ENCODE peak calls at places on chromosomes 3 and 15, in five cellular contexts. One of them, this sample, is unnamed. For H3F3A, the result is how much of the 10 kb centered on the place peaks cover.

GRCh38 chr3:183489455-183490210 is 61.2 kb upstream of the MCF2L2 start:
- DNase-seq in PC-3: peak
- DNase-seq in MM.1S: no peak
- DNase-seq in GM23248: peak
- DNase-seq in GM23338: no peak
- DNase-seq in this sample: peak

GRCh38 chr3:89619263-89619662 is 511.8 kb downstream of the EPHA3 start:
- DNase-seq in PC-3: no peak
- DNase-seq in MM.1S: no peak
- DNase-seq in GM23248: no peak
- DNase-seq in GM23338: no peak
- DNase-seq in this sample: no peak

GRCh38 chr3:192183109-192183508 is 544.2 kb downstream of the FGF12 start:
- DNase-seq in PC-3: no peak
- DNase-seq in MM.1S: no peak
- DNase-seq in GM23248: no peak
- DNase-seq in GM23338: no peak
- DNase-seq in this sample: no peak

GRCh38 chr15:90932660-90932991 is 277 bp upstream of the HDDC3 start:
- DNase-seq in PC-3: no peak
- DNase-seq in MM.1S: no peak
- DNase-seq in GM23248: no peak
- DNase-seq in GM23338: no peak
- DNase-seq in this sample: no peak

GRCh38 chr3:16192176-16192811 is 17.8 kb downstream of the GALNT15 start:
- DNase-seq in PC-3: no peak
- DNase-seq in MM.1S: no peak
- DNase-seq in GM23248: no peak
- DNase-seq in GM23338: no peak
- DNase-seq in this sample: no peak

GRCh38 chr15:66830358-66830757 is 128.3 kb downstream of the SMAD6 start:
- DNase-seq in PC-3: peak
- DNase-seq in MM.1S: no peak
- DNase-seq in GM23248: peak
- DNase-seq in GM23338: no peak
- DNase-seq in this sample: peak

GRCh38 chr3:73786346-73786807 is 161.6 kb upstream of the PDZRN3 start:
- DNase-seq in PC-3: peak
- DNase-seq in MM.1S: no peak
- DNase-seq in GM23248: peak
- DNase-seq in GM23338: no peak
- DNase-seq in this sample: no peak

GRCh38 chr3:103002447-103002846 is 567.6 kb downstream of the ZPLD1 start:
- DNase-seq in PC-3: no peak
- DNase-seq in MM.1S: no peak
- DNase-seq in GM23248: peak
- DNase-seq in GM23338: no peak
- DNase-seq in this sample: peak

GRCh38 chr15:37765809-37766208 is 168.6 kb upstream of the TMCO5A start:
- DNase-seq in PC-3: no peak
- DNase-seq in MM.1S: peak
- DNase-seq in GM23248: peak
- DNase-seq in GM23338: peak
- DNase-seq in this sample: no peak

GRCh38 chr3:157098823-157099185 is 61.1 kb downstream of the CCNL1 start:
- DNase-seq in PC-3: no peak
- DNase-seq in MM.1S: no peak
- DNase-seq in GM23248: peak
- DNase-seq in GM23338: no peak
- DNase-seq in this sample: peak

GRCh38 chr15:41840092-41840491 is 1.4 kb downstream of the PLA2G4B start:
- DNase-seq in PC-3: no peak
- DNase-seq in MM.1S: no peak
- DNase-seq in GM23248: no peak
- DNase-seq in GM23338: no peak
- DNase-seq in this sample: no peak

GRCh38 chr15:62983956-62984355 is 58.6 kb upstream of the TPM1 start:
- DNase-seq in PC-3: no peak
- DNase-seq in MM.1S: no peak
- DNase-seq in GM23248: no peak
- DNase-seq in GM23338: no peak
- DNase-seq in this sample: no peak

GRCh38 chr3:53618524-53618906 is 124.1 kb downstream of the CACNA1D start:
- DNase-seq in PC-3: no peak
- DNase-seq in MM.1S: no peak
- DNase-seq in GM23248: no peak
- DNase-seq in GM23338: no peak
- DNase-seq in this sample: no peak

GRCh38 chr3:175224051-175224450 is 364.9 kb downstream of the NAALADL2 start:
- DNase-seq in PC-3: no peak
- DNase-seq in MM.1S: no peak
- DNase-seq in GM23248: no peak
- DNase-seq in GM23338: no peak
- DNase-seq in this sample: no peak

GRCh38 chr15:43165801-43166325 is 19.3 kb upstream of the CCNDBP1 start:
- DNase-seq in PC-3: no peak
- DNase-seq in MM.1S: no peak
- DNase-seq in GM23248: no peak
- DNase-seq in GM23338: no peak
- DNase-seq in this sample: no peak

GRCh38 chr15:54345827-54346226 is 367.6 kb downstream of the UNC13C start:
- DNase-seq in PC-3: no peak
- DNase-seq in MM.1S: no peak
- DNase-seq in GM23248: no peak
- DNase-seq in GM23338: no peak
- DNase-seq in this sample: no peak

GRCh38 chr3:127560051-127560787 is 30.3 kb downstream of the TPRA1 start:
- DNase-seq in PC-3: no peak
- DNase-seq in MM.1S: no peak
- DNase-seq in GM23248: no peak
- DNase-seq in GM23338: no peak
- DNase-seq in this sample: no peak

GRCh38 chr3:126393563-126393962 is 1.1 kb upstream of the CFAP100 start:
- DNase-seq in PC-3: no peak
- DNase-seq in MM.1S: no peak
- DNase-seq in GM23248: no peak
- DNase-seq in GM23338: no peak
- DNase-seq in this sample: no peak

GRCh38 chr3:122679467-122680291 is 960 bp upstream of the PARP14 start:
- DNase-seq in PC-3: peak
- DNase-seq in MM.1S: peak
- DNase-seq in GM23248: peak
- DNase-seq in GM23338: peak
- DNase-seq in this sample: peak

GRCh38 chr3:58049143-58049785 is 41.0 kb downstream of the FLNB start:
- DNase-seq in PC-3: peak
- DNase-seq in MM.1S: no peak
- DNase-seq in GM23248: peak
- DNase-seq in GM23338: peak
- DNase-seq in this sample: peak

GRCh38 chr3:127628788-127629456 is at the start of gene PODXL2:
- DNase-seq in PC-3: peak
- DNase-seq in MM.1S: peak
- DNase-seq in GM23248: peak
- DNase-seq in GM23338: peak
- DNase-seq in this sample: no peak

GRCh38 chr3:66270314-66270713 is 49.5 kb downstream of the SLC25A26 start:
- DNase-seq in PC-3: no peak
- DNase-seq in MM.1S: no peak
- DNase-seq in GM23248: no peak
- DNase-seq in GM23338: no peak
- DNase-seq in this sample: no peak

GRCh38 chr3:60698117-60698516 is 553.1 kb downstream of the FHIT start:
- DNase-seq in PC-3: no peak
- DNase-seq in MM.1S: no peak
- DNase-seq in GM23248: no peak
- DNase-seq in GM23338: peak
- DNase-seq in this sample: no peak

GRCh38 chr3:100103558-100104441 is 10.5 kb downstream of the FILIP1L start:
- DNase-seq in PC-3: peak
- DNase-seq in MM.1S: peak
- DNase-seq in GM23248: peak
- DNase-seq in GM23338: no peak
- DNase-seq in this sample: no peak

DNA sequence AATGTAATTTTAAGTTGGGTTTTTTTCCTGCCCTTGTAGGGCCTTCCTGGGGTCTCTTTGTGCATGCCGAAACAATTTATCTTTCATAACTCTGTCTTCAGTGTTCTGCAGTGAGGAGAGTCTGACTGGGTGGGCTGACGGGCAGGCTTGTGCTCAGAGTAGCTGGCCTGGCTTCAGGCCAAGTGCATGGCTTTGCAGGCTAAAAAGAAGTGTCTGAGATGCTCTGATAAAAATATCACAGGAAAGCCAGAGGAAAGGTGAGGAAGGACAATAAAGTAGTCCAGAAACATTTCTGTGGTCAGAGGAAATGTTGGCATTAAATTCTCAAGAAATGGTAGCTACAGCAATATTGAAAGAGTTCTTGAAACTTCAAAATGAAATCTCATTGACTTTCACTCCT is 25.5 kb downstream of the ST3GAL6 start:
- DNase-seq in PC-3: no peak
- DNase-seq in MM.1S: no peak
- DNase-seq in GM23248: peak
- DNase-seq in GM23338: no peak
- DNase-seq in this sample: no peak
- H3F3A ChIP-seq in PC-3: under half
- H3F3A ChIP-seq in MM.1S: under half
- H3F3A ChIP-seq in GM23248: half or more
- H3F3A ChIP-seq in GM23338: under half
- H3F3A ChIP-seq in this sample: under half

GRCh38 chr15:100924436-100924835 is 5.3 kb downstream of the LRRK1 start:
- DNase-seq in PC-3: no peak
- DNase-seq in MM.1S: no peak
- DNase-seq in GM23248: no peak
- DNase-seq in GM23338: no peak
- DNase-seq in this sample: no peak
- H3F3A ChIP-seq in PC-3: under half
- H3F3A ChIP-seq in MM.1S: under half
- H3F3A ChIP-seq in GM23248: under half
- H3F3A ChIP-seq in GM23338: under half
- H3F3A ChIP-seq in this sample: under half

GRCh38 chr15:100881573-100882336 is 2.1 kb downstream of the ALDH1A3 start:
- DNase-seq in PC-3: peak
- DNase-seq in MM.1S: no peak
- DNase-seq in GM23248: no peak
- DNase-seq in GM23338: no peak
- DNase-seq in this sample: no peak

GRCh38 chr15:100879461-100880138 is at the start of gene ALDH1A3:
- DNase-seq in PC-3: peak
- DNase-seq in MM.1S: peak
- DNase-seq in GM23248: peak
- DNase-seq in GM23338: peak
- DNase-seq in this sample: peak

GRCh38 chr15:100879046-100879445 is 585 bp upstream of the ALDH1A3 start:
- DNase-seq in PC-3: no peak
- DNase-seq in MM.1S: no peak
- DNase-seq in GM23248: peak
- DNase-seq in GM23338: peak
- DNase-seq in this sample: no peak

GRCh38 chr15:100880897-100881242 is 1.2 kb downstream of the ALDH1A3 start:
- DNase-seq in PC-3: no peak
- DNase-seq in MM.1S: no peak
- DNase-seq in GM23248: no peak
- DNase-seq in GM23338: no peak
- DNase-seq in this sample: no peak

GRCh38 chr15:100880139-100880896 is 687 bp downstream of the ALDH1A3 start:
- DNase-seq in PC-3: no peak
- DNase-seq in MM.1S: no peak
- DNase-seq in GM23248: peak
- DNase-seq in GM23338: peak
- DNase-seq in this sample: no peak
- H3F3A ChIP-seq in PC-3: under half
- H3F3A ChIP-seq in MM.1S: under half
- H3F3A ChIP-seq in GM23248: under half
- H3F3A ChIP-seq in GM23338: under half
- H3F3A ChIP-seq in this sample: under half

DNA sequence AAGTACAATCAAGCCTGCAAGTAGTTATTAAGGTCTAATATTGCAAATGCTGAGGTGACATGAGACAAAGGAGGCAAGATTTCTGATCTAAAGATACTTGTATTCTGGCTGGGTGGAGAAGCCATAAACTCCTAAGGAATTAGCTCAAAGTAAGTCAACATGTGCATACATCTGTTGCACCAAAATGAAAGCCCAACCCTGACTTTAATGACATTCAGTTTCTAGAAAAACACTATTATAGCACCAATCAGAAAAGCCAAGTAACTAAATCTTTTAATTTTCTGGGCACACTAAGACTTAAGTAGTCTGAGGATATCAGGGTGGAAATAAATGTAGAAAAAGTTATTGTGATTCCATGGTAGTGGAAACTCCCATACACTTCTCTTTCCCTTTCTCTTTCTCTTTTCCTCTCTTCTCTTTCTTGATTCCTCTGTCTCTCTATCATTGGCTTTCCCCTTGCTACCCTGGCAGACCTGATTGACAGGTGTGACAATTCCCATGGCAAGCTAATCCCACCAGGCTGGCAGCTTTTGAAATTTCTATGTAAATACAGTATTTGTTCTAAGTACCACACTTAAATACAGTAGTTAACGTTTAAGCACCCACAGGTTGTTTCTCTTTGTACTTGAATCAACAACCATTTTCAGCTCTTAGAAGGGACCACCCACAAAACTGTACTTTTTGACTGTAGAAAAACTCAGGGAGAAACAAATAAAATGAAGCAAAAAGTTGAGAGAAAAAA is 528.4 kb upstream of the SEMA6D start:
- DNase-seq in PC-3: no peak
- DNase-seq in MM.1S: no peak
- DNase-seq in GM23248: no peak
- DNase-seq in GM23338: peak
- DNase-seq in this sample: no peak
- H3F3A ChIP-seq in PC-3: under half
- H3F3A ChIP-seq in MM.1S: under half
- H3F3A ChIP-seq in GM23248: under half
- H3F3A ChIP-seq in GM23338: under half
- H3F3A ChIP-seq in this sample: under half

GRCh38 chr3:125118600-125118999 is 62.8 kb upstream of the HEG1 start:
- DNase-seq in PC-3: no peak
- DNase-seq in MM.1S: no peak
- DNase-seq in GM23248: no peak
- DNase-seq in GM23338: no peak
- DNase-seq in this sample: no peak
- H3F3A ChIP-seq in PC-3: under half
- H3F3A ChIP-seq in MM.1S: under half
- H3F3A ChIP-seq in GM23248: under half
- H3F3A ChIP-seq in GM23338: under half
- H3F3A ChIP-seq in this sample: under half